ENCODE peak calls at places on chromosomes 4 and X, in ten cellular contexts. N is NAMALWA; D is CD4-positive, alpha-beta T cell; Z is cerebellum; G is stimulated activated CD8-positive, alpha-beta memory T cell treated with anti-CD3 and anti-CD28 coated beads, Interleukin-4, amount 100 ng/mL, for 48 hours; K is left ventricle myocardium superior; W is endothelial cell; S is astrocyte; O is stomach; L is RPMI7951. A is an unnamed sample.

GRCh38 chrX:38965883-38966282 is 164.6 kb downstream of the MID1IP1 start:
- DNase-seq in D (no peak), N (no peak), G (no peak), Z (no peak), S (no peak), L (no peak), W (no peak), K (no peak), O (no peak), A (no peak)

GRCh38 chr4:7367361-7367760 is 67.4 kb downstream of the PSAPL1 start:
- DNase-seq in G (no peak), Z (no peak), K (no peak), S (no peak), W (no peak), D (no peak), N (no peak), L (no peak), O (no peak), A (no peak)

GRCh38 chr4:122798101-122798500 is 28.5 kb upstream of the FGF2 start:
- DNase-seq in O (no peak), W (no peak), S (peak; percentile 89), K (peak; percentile 39), G (no peak), D (no peak), N (no peak), L (peak; percentile 92), Z (no peak), A (peak; percentile 88)

GRCh38 chr4:3440011-3440410 is 1.8 kb upstream of the HGFAC start:
- DNase-seq in N (no peak), D (no peak), K (peak; percentile 21), S (no peak), Z (no peak), L (peak; percentile 13), G (no peak), W (no peak), O (no peak), A (no peak)

GRCh38 chrX:39816871-39817731 is 280.7 kb downstream of the BCOR start:
- DNase-seq in W (no peak), K (no peak), N (no peak), Z (no peak), O (no peak), S (peak; percentile 21), D (no peak), L (peak; percentile 16), G (no peak), A (peak; percentile 13)

GRCh38 chrX:140510895-140511295 is 6.0 kb upstream of the SOX3 start:
- DNase-seq in O (no peak), L (no peak), W (no peak), Z (no peak), N (no peak), D (no peak), S (no peak), K (no peak), G (no peak), A (no peak)

GRCh38 chr4:37648084-37648817 is 37.9 kb downstream of the RELL1 start:
- DNase-seq in G (no peak), D (no peak), N (no peak), S (peak; percentile 83), L (peak; percentile 92), K (peak; percentile 58), Z (peak; percentile 27), O (peak; percentile 77), W (no peak), A (peak; percentile 86)

GRCh38 chr4:118765399-118765798 is 70.5 kb downstream of the SEC24D start:
- DNase-seq in S (peak; percentile 98), O (no peak), Z (no peak), G (no peak), D (no peak), W (no peak), L (peak; percentile 94), N (no peak), K (no peak), A (peak; percentile 72)

GRCh38 chrX:23884427-23885024 is 23.2 kb downstream of the APOO start:
- DNase-seq in O (no peak), S (no peak), D (no peak), Z (no peak), G (no peak), L (peak; percentile 83), N (no peak), W (no peak), K (no peak), A (peak; percentile 56)

GRCh38 chr4:2696423-2696822 is 59.7 kb downstream of the TNIP2 start:
- DNase-seq in O (no peak), D (no peak), S (no peak), K (no peak), N (peak; percentile 95), Z (no peak), L (no peak), W (no peak), G (no peak), A (no peak)

GRCh38 chrX:115912372-115912897 is 258.1 kb upstream of the AGTR2 start:
- DNase-seq in N (peak; percentile 92), L (peak; percentile 3), O (no peak), Z (no peak), D (no peak), S (no peak), G (no peak), W (no peak), K (no peak), A (no peak)

GRCh38 chr4:185112104-185112503 is 31.0 kb upstream of the SLC25A4 start:
- DNase-seq in N (no peak), Z (peak; percentile 27), D (no peak), K (no peak), O (peak; percentile 58), L (peak; percentile 96), W (peak; percentile 13), G (no peak), S (peak; percentile 94), A (peak; percentile 89)

GRCh38 chr4:47972721-47973120 is 43.8 kb downstream of the CNGA1 start:
- DNase-seq in N (no peak), G (no peak), Z (no peak), W (no peak), K (no peak), O (no peak), L (no peak), D (no peak), S (no peak), A (no peak)

GRCh38 chr4:96736352-96736889 is 896.5 kb downstream of the PDHA2 start:
- DNase-seq in W (no peak), S (peak; percentile 90), N (no peak), G (no peak), L (peak; percentile 3), Z (no peak), D (no peak), O (no peak), K (no peak), A (peak; percentile 26)

GRCh38 chrX:23883737-23884354 is 23.9 kb downstream of the APOO start:
- DNase-seq in L (peak; percentile 87), K (no peak), N (no peak), S (peak; percentile 77), W (no peak), Z (no peak), O (no peak), G (no peak), D (no peak), A (peak; percentile 86)

GRCh38 chrX:67636532-67636931 is 92.7 kb downstream of the AR start:
- DNase-seq in O (no peak), L (peak; percentile 60), K (no peak), G (no peak), S (peak; percentile 8), D (no peak), W (no peak), Z (no peak), N (no peak), A (no peak)

GRCh38 chrX:69066966-69067525 is 98.2 kb downstream of the PJA1 start:
- DNase-seq in G (no peak), D (no peak), S (peak; percentile 37), K (no peak), L (no peak), W (no peak), Z (no peak), O (peak; percentile 3), N (no peak), A (no peak)

GRCh38 chrX:136251042-136251991 is at the start of gene MAP7D3:
- DNase-seq in S (no peak), N (no peak), K (peak; percentile 84), Z (peak; percentile 39), L (peak; percentile 49), W (peak; percentile 46), G (peak; percentile 65), O (peak; percentile 60), D (peak; percentile 51), A (peak; percentile 49)

GRCh38 chrX:1086444-1087409 is 125.7 kb downstream of the CRLF2 start:
- DNase-seq in D (no peak), O (no peak), L (peak; percentile 74), G (no peak), S (no peak), W (no peak), Z (no peak), K (no peak), N (no peak), A (peak; percentile 39)

GRCh38 chr4:40570348-40571077 is 59.2 kb downstream of the RBM47 start:
- DNase-seq in G (no peak), S (no peak), W (no peak), D (no peak), O (no peak), L (no peak), K (no peak), Z (no peak), N (no peak), A (no peak)

GRCh38 chr4:183220246-183220645 is 99.8 kb downstream of the CLDN22 start:
- DNase-seq in W (no peak), L (no peak), N (no peak), G (no peak), Z (no peak), K (no peak), O (no peak), S (no peak), D (no peak), A (no peak)

GRCh38 chrX:22314692-22315091 is 42.0 kb downstream of the CBLL2 start:
- DNase-seq in N (no peak), W (no peak), O (no peak), G (no peak), D (no peak), S (no peak), L (peak; percentile 44), Z (no peak), K (no peak), A (no peak)

GRCh38 chrX:47539860-47540259 is 21.1 kb upstream of the ARAF start:
- DNase-seq in L (no peak), K (no peak), O (no peak), S (peak; percentile 23), D (no peak), W (no peak), Z (no peak), G (no peak), N (no peak), A (no peak)

GRCh38 chr4:54234497-54235205 is 5.6 kb downstream of the PDGFRA start:
- DNase-seq in D (no peak), G (no peak), L (no peak), K (no peak), Z (no peak), S (no peak), N (no peak), O (no peak), W (no peak), A (no peak)

GRCh38 chr4:109444182-109444844 is 10.7 kb downstream of the SEC24B start:
- DNase-seq in D (no peak), S (no peak), G (no peak), O (no peak), N (peak; percentile 58), Z (no peak), K (no peak), L (no peak), W (no peak), A (no peak)

GRCh38 chrX:50799531-50799961 is 14.4 kb downstream of the SHROOM4 start:
- DNase-seq in G (no peak), Z (no peak), W (no peak), L (no peak), K (no peak), N (no peak), O (no peak), D (no peak), S (peak; percentile 77), A (no peak)

GRCh38 chr4:72846280-72847111 is 223.0 kb downstream of the COX18 start:
- DNase-seq in Z (no peak), L (peak; percentile 51), W (no peak), S (no peak), K (no peak), G (no peak), O (no peak), D (no peak), N (peak; percentile 40), A (no peak)